ENCODE peak calls at places on chromosomes 2 and 18, in five cellular contexts. One of them, this sample, is unnamed.

GRCh38 chr2:240234503-240234951 is 94.1 kb upstream of the OTOS start:
- DNase-seq in cerebellar cortex: no peak
- DNase-seq in neural crest cell: no peak
- DNase-seq in left lobe of liver: no peak
- DNase-seq in B cell: no peak
- DNase-seq in this sample: no peak

GRCh38 chr18:34913837-34914755 is 127.1 kb upstream of the MAPRE2 start:
- DNase-seq in cerebellar cortex: no peak
- DNase-seq in neural crest cell: no peak
- DNase-seq in left lobe of liver: no peak
- DNase-seq in B cell: no peak
- DNase-seq in this sample: no peak

GRCh38 chr2:169034256-169034655 is 3.1 kb upstream of the ABCB11 start:
- DNase-seq in cerebellar cortex: no peak
- DNase-seq in neural crest cell: no peak
- DNase-seq in left lobe of liver: no peak
- DNase-seq in B cell: no peak
- DNase-seq in this sample: no peak

GRCh38 chr2:240344904-240345303 is 90.6 kb upstream of the GPC1 start:
- DNase-seq in cerebellar cortex: no peak
- DNase-seq in neural crest cell: no peak
- DNase-seq in left lobe of liver: no peak
- DNase-seq in B cell: no peak
- DNase-seq in this sample: no peak

GRCh38 chr2:42810126-42810970 is 18.0 kb upstream of the HAAO start:
- DNase-seq in cerebellar cortex: peak
- DNase-seq in neural crest cell: peak
- DNase-seq in left lobe of liver: peak
- DNase-seq in B cell: peak
- DNase-seq in this sample: peak

GRCh38 chr2:9196637-9197036 is 10.0 kb upstream of the ASAP2 start:
- DNase-seq in cerebellar cortex: no peak
- DNase-seq in neural crest cell: no peak
- DNase-seq in left lobe of liver: no peak
- DNase-seq in B cell: no peak
- DNase-seq in this sample: no peak

GRCh38 chr2:162118166-162119031 is 33.6 kb downstream of the GCG start:
- DNase-seq in cerebellar cortex: peak
- DNase-seq in neural crest cell: no peak
- DNase-seq in left lobe of liver: peak
- DNase-seq in B cell: no peak
- DNase-seq in this sample: no peak

GRCh38 chr2:117851969-117852368 is 37.5 kb downstream of the DDX18 start:
- DNase-seq in cerebellar cortex: no peak
- DNase-seq in neural crest cell: no peak
- DNase-seq in left lobe of liver: no peak
- DNase-seq in B cell: no peak
- DNase-seq in this sample: no peak

GRCh38 chr2:660477-661214 is 16.6 kb downstream of the TMEM18 start:
- DNase-seq in cerebellar cortex: no peak
- DNase-seq in neural crest cell: no peak
- DNase-seq in left lobe of liver: no peak
- DNase-seq in B cell: no peak
- DNase-seq in this sample: no peak

GRCh38 chr2:215500466-215500865 is 64.6 kb upstream of the FN1 start:
- DNase-seq in cerebellar cortex: no peak
- DNase-seq in neural crest cell: no peak
- DNase-seq in left lobe of liver: no peak
- DNase-seq in B cell: no peak
- DNase-seq in this sample: no peak

GRCh38 chr18:3901811-3902210 is 451.8 kb downstream of the TGIF1 start:
- DNase-seq in cerebellar cortex: no peak
- DNase-seq in neural crest cell: no peak
- DNase-seq in left lobe of liver: no peak
- DNase-seq in B cell: no peak
- DNase-seq in this sample: no peak

GRCh38 chr2:62266433-62267038 is 70.6 kb downstream of the B3GNT2 start:
- DNase-seq in cerebellar cortex: no peak
- DNase-seq in neural crest cell: no peak
- DNase-seq in left lobe of liver: no peak
- DNase-seq in B cell: no peak
- DNase-seq in this sample: no peak

GRCh38 chr2:69375494-69376353 is 11.3 kb downstream of the GFPT1 start:
- DNase-seq in cerebellar cortex: peak
- DNase-seq in neural crest cell: no peak
- DNase-seq in left lobe of liver: no peak
- DNase-seq in B cell: no peak
- DNase-seq in this sample: peak

GRCh38 chr18:36511791-36512352 is 214.4 kb downstream of the FHOD3 start:
- DNase-seq in cerebellar cortex: no peak
- DNase-seq in neural crest cell: no peak
- DNase-seq in left lobe of liver: no peak
- DNase-seq in B cell: no peak
- DNase-seq in this sample: no peak

GRCh38 chr2:233058717-233059546 is 1.2 kb upstream of the INPP5D start:
- DNase-seq in cerebellar cortex: no peak
- DNase-seq in neural crest cell: no peak
- DNase-seq in left lobe of liver: peak
- DNase-seq in B cell: no peak
- DNase-seq in this sample: no peak

GRCh38 chr2:239035361-239035814 is 187.5 kb downstream of the TWIST2 start:
- DNase-seq in cerebellar cortex: peak
- DNase-seq in neural crest cell: peak
- DNase-seq in left lobe of liver: peak
- DNase-seq in B cell: peak
- DNase-seq in this sample: peak

GRCh38 chr18:45325791-45326190 is 289.5 kb upstream of the SLC14A2 start:
- DNase-seq in cerebellar cortex: no peak
- DNase-seq in neural crest cell: no peak
- DNase-seq in left lobe of liver: no peak
- DNase-seq in B cell: no peak
- DNase-seq in this sample: no peak

GRCh38 chr2:105287692-105288091 is 41.8 kb downstream of the TGFBRAP1 start:
- DNase-seq in cerebellar cortex: peak
- DNase-seq in neural crest cell: peak
- DNase-seq in left lobe of liver: no peak
- DNase-seq in B cell: no peak
- DNase-seq in this sample: peak

This sample was measured in GM13977.